ENCODE peak calls at places on chromosomes 7 and 10, in seven cellular contexts. W, I, F, T, J, R and B are unnamed samples.

GRCh38 chr10:70566515-70567290 is 35.8 kb downstream of the PRF1 start:
- DNase-seq in W (no peak), I (no peak), F (no peak), T (no peak), J (no peak), R (no peak), B (peak; percentile 65)

GRCh38 chr7:45065031-45065995 is 23.5 kb downstream of the NACAD start:
- DNase-seq in W (no peak), I (no peak), F (no peak), T (no peak), J (no peak), R (no peak), B (peak; percentile 34)

GRCh38 chr7:135717686-135718085 is 10.3 kb downstream of the SLC13A4 start:
- DNase-seq in W (no peak), I (no peak), F (no peak), T (no peak), J (no peak), R (no peak), B (no peak)

GRCh38 chr10:98373691-98374090 is 41.3 kb downstream of the PYROXD2 start:
- DNase-seq in W (no peak), I (no peak), F (no peak), T (no peak), J (peak; percentile 67), R (no peak), B (no peak)

GRCh38 chr7:47792521-47793121 is 155.6 kb downstream of the PKD1L1 start:
- DNase-seq in W (no peak), I (no peak), F (no peak), T (no peak), J (no peak), R (no peak), B (no peak)

GRCh38 chr10:520402-520787 is 169.1 kb downstream of the DIP2C start:
- DNase-seq in W (no peak), I (no peak), F (no peak), T (no peak), J (no peak), R (no peak), B (no peak)

GRCh38 chr10:45470098-45471012 is 96.3 kb downstream of the ALOX5 start:
- DNase-seq in W (no peak), I (no peak), F (no peak), T (no peak), J (peak; percentile 90), R (no peak), B (no peak)

GRCh38 chr7:55533050-55533728 is 39.1 kb downstream of the VOPP1 start:
- DNase-seq in W (no peak), I (no peak), F (no peak), T (no peak), J (peak; percentile 82), R (no peak), B (no peak)

GRCh38 chr10:132684164-132684891 is 101.6 kb downstream of the NKX6-2 start:
- DNase-seq in W (no peak), I (no peak), F (no peak), T (peak; percentile 32), J (peak; percentile 56), R (peak; percentile 15), B (peak; percentile 44)

GRCh38 chr7:151135525-151135845 is 32.0 kb downstream of the GBX1 start:
- DNase-seq in W (no peak), I (no peak), F (peak; percentile 9), T (no peak), J (no peak), R (no peak), B (no peak)

GRCh38 chr10:90674927-90675326 is 182.9 kb downstream of the HTR7 start:
- DNase-seq in W (no peak), I (no peak), F (no peak), T (no peak), J (peak; percentile 86), R (no peak), B (peak; percentile 81)

GRCh38 chr7:108142180-108142579 is 12.0 kb upstream of the LAMB4 start:
- DNase-seq in W (no peak), I (no peak), F (no peak), T (no peak), J (no peak), R (no peak), B (no peak)

GRCh38 chr7:80781561-80781979 is 137.3 kb downstream of the SEMA3C start:
- DNase-seq in W (no peak), I (no peak), F (peak; percentile 35), T (no peak), J (peak; percentile 60), R (no peak), B (no peak)

DNA sequence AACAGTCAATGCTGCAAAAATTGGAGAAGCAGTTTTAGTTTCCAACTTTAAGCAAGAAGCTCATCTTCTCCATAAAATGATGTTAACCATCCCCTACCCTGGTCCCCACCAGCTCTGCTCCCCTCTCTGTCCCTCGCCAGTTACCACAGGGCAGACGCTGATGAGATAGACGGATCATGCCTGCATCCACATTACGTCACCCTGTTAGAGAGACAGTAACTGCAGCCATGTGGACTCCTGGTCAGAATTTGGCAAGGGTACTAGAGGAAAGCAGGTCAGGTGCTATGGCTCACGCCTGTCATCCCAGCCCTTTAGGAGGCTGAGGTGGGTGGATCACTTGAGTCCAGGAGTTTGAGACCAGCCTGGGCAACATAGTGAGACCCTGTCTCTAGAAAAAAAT is 81.9 kb upstream of the FZD8 start:
- DNase-seq in W (no peak), I (no peak), F (no peak), T (no peak), J (no peak), R (no peak), B (no peak)
- H3K4me1 ChIP-seq in W (no peaks in the 10 kb centered on the region), I (no peaks in the 10 kb centered on the region), F (no peaks in the 10 kb centered on the region), T (no peaks in the 10 kb centered on the region), J (no peaks in the 10 kb centered on the region), R (no peaks in the 10 kb centered on the region), B (no peaks in the 10 kb centered on the region)

DNA sequence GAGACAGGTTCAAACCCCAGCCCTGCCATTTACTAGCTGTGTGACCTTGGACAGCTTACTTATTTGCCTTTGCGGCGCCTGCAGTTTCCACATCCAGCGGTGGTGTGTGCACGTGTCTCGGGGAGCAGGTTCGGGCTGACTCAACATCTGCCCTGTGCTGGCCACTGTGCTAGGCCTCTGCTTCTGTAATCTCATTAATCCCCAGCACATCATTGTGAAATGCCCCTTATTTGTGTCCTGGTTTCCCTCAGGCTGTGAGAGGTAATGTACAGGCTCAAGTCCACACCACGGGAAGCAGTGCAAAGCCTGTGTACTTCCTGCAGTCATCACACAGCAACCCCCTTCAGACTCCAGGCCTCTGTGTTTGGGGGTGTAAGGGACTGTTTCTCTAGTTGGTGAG is 285.7 kb downstream of the RPS24 start:
- DNase-seq in W (no peak), I (no peak), F (no peak), T (no peak), J (peak; percentile 40), R (no peak), B (no peak)
- H3K4me1 ChIP-seq in W (peaks cover 12% of the 10 kb centered on the region), I (no peaks in the 10 kb centered on the region), F (peaks cover 18% of the 10 kb centered on the region), T (peaks cover 16% of the 10 kb centered on the region), J (peaks cover 8% of the 10 kb centered on the region), R (peaks cover 10% of the 10 kb centered on the region), B (no peaks in the 10 kb centered on the region)

GRCh38 chr10:5551531-5552375 is 27.0 kb downstream of the CALML3 start:
- DNase-seq in W (no peak), I (peak; percentile 90), F (peak; percentile 3), T (peak; percentile 48), J (peak; percentile 70), R (peak; percentile 46), B (peak; percentile 71)
- H3K4me1 ChIP-seq in W (peaks cover 99% of the 10 kb centered on the region), I (peaks cover 21% of the 10 kb centered on the region), F (peaks cover 23% of the 10 kb centered on the region), T (peaks cover 83% of the 10 kb centered on the region), J (peaks cover 70% of the 10 kb centered on the region), R (peaks cover 37% of the 10 kb centered on the region), B (no peaks in the 10 kb centered on the region)

GRCh38 chr7:46619723-46620310 is 698.7 kb upstream of the IGFBP3 start:
- DNase-seq in W (no peak), I (no peak), F (no peak), T (no peak), J (peak; percentile 19), R (no peak), B (no peak)
- H3K4me1 ChIP-seq in W (peaks cover 5% of the 10 kb centered on the region), I (no peaks in the 10 kb centered on the region), F (no peaks in the 10 kb centered on the region), T (no peaks in the 10 kb centered on the region), J (no peaks in the 10 kb centered on the region), R (no peaks in the 10 kb centered on the region), B (no peaks in the 10 kb centered on the region)

GRCh38 chr10:114682532-114682931 is 24.5 kb upstream of the ABLIM1 start:
- DNase-seq in W (no peak), I (no peak), F (no peak), T (no peak), J (no peak), R (no peak), B (no peak)

GRCh38 chr10:114681542-114681941 is 23.5 kb upstream of the ABLIM1 start:
- DNase-seq in W (no peak), I (no peak), F (peak; percentile 39), T (no peak), J (peak; percentile 28), R (no peak), B (no peak)

GRCh38 chr10:114683593-114683992 is 25.5 kb upstream of the ABLIM1 start:
- DNase-seq in W (no peak), I (no peak), F (peak; percentile 40), T (no peak), J (no peak), R (no peak), B (no peak)

GRCh38 chr10:114683162-114683561 is 25.1 kb upstream of the ABLIM1 start:
- DNase-seq in W (no peak), I (no peak), F (no peak), T (no peak), J (no peak), R (no peak), B (no peak)

GRCh38 chr10:114682121-114682520 is 24.0 kb upstream of the ABLIM1 start:
- DNase-seq in W (no peak), I (no peak), F (no peak), T (no peak), J (no peak), R (no peak), B (no peak)
- H3K4me1 ChIP-seq in W (peaks cover 83% of the 10 kb centered on the region), I (peaks cover 6% of the 10 kb centered on the region), F (peaks cover 98% of the 10 kb centered on the region), T (peaks cover 69% of the 10 kb centered on the region), J (peaks cover 14% of the 10 kb centered on the region), R (peaks cover 54% of the 10 kb centered on the region), B (no peaks in the 10 kb centered on the region)

DNA sequence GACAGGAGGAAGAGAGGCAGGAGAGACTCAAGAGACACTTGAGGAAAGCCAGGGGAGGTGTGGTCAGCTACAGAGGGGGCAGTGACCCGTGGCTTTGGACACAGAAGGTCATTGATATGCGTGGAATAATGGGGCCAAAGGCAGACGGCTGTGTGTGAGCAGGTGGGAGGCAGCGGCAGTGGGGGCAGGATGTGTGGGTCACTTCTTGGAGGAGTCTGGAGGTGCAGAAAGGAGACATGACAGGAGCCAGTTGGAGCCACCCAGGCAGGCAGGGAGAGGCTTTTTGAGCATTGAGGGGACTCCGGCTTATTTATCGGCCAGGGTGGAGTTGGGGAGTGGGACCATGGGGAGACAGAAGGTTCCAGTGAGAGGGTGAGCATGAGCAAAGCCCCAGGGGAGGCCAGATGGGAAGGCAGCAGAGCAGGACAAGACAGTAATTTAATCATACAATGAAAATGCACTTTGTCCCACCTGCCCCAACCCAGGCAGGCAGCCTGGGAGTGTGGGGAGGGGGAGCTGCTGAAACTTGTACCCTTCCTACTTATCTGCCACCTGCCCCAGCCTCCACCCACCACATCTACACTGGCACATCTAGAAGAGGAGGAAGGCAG is 5.0 kb downstream of the LDB3 start:
- DNase-seq in W (no peak), I (no peak), F (no peak), T (no peak), J (no peak), R (no peak), B (no peak)
- H3K4me1 ChIP-seq in W (peaks cover 40% of the 10 kb centered on the region), I (peaks cover 5% of the 10 kb centered on the region), F (peaks cover 93% of the 10 kb centered on the region), T (peaks cover 10% of the 10 kb centered on the region), J (peaks cover 41% of the 10 kb centered on the region), R (no peaks in the 10 kb centered on the region), B (no peaks in the 10 kb centered on the region)